ENCODE peak calls at places on chromosome 11, in six cellular contexts. X is HepG2, G is adrenal gland, A is A549, F is MM.1S, Q is right atrium auricular region. Y is an unnamed sample.

GRCh38 chr11:83467841-83468240 is 181.7 kb upstream of the CCDC90B start:
- DNase-seq in X (no peak), G (no peak), A (no peak), F (no peak), Q (no peak), Y (no peak)

GRCh38 chr11:60589611-60590010 is 74.4 kb downstream of the MS4A13 start:
- DNase-seq in X (no peak), G (no peak), A (no peak), F (no peak), Q (no peak), Y (no peak)

GRCh38 chr11:94049351-94049750 is 28.2 kb downstream of the HEPHL1 start:
- DNase-seq in X (no peak), G (no peak), A (no peak), F (no peak), Q (no peak), Y (no peak)

GRCh38 chr11:102389253-102389652 is 42.2 kb downstream of the BIRC2 start:
- DNase-seq in X (no peak), G (no peak), A (no peak), F (no peak), Q (no peak), Y (no peak)

GRCh38 chr11:129703846-129704245 is 111.8 kb upstream of the TMEM45B start:
- DNase-seq in X (no peak), G (no peak), A (no peak), F (no peak), Q (no peak), Y (no peak)

GRCh38 chr11:112012877-112013276 is 12.3 kb upstream of the DLAT start:
- DNase-seq in X (peak; percentile 8), G (no peak), A (no peak), F (no peak), Q (no peak), Y (no peak)

GRCh38 chr11:86632499-86633269 is 39.7 kb downstream of the ME3 start:
- DNase-seq in X (peak; percentile 28), G (peak; percentile 85), A (peak; percentile 82), F (no peak), Q (no peak), Y (no peak)

GRCh38 chr11:55655096-55655495 is 6.9 kb upstream of the OR4C6 start:
- DNase-seq in X (no peak), G (no peak), A (no peak), F (no peak), Q (no peak), Y (no peak)

GRCh38 chr11:115361025-115361424 is 143.2 kb downstream of the CADM1 start:
- DNase-seq in X (no peak), G (no peak), A (no peak), F (no peak), Q (no peak), Y (no peak)

GRCh38 chr11:93484716-93485115 is 58.5 kb downstream of the SMCO4 start:
- DNase-seq in X (no peak), G (no peak), A (no peak), F (no peak), Q (no peak), Y (peak; percentile 33)

GRCh38 chr11:77748266-77748665 is 72.3 kb downstream of the RSF1 start:
- DNase-seq in X (no peak), G (no peak), A (no peak), F (no peak), Q (no peak), Y (no peak)

GRCh38 chr11:124798991-124799383 is 1.2 kb downstream of the MSANTD2 start:
- DNase-seq in X (no peak), G (no peak), A (peak; percentile 7), F (peak; percentile 42), Q (no peak), Y (no peak)

GRCh38 chr11:120130176-120130980 is 7.5 kb downstream of the TRIM29 start:
- DNase-seq in X (no peak), G (peak; percentile 3), A (no peak), F (no peak), Q (no peak), Y (peak; percentile 2)

GRCh38 chr11:58787903-58788302 is 56.2 kb upstream of the GLYAT start:
- DNase-seq in X (no peak), G (no peak), A (no peak), F (no peak), Q (no peak), Y (no peak)

DNA sequence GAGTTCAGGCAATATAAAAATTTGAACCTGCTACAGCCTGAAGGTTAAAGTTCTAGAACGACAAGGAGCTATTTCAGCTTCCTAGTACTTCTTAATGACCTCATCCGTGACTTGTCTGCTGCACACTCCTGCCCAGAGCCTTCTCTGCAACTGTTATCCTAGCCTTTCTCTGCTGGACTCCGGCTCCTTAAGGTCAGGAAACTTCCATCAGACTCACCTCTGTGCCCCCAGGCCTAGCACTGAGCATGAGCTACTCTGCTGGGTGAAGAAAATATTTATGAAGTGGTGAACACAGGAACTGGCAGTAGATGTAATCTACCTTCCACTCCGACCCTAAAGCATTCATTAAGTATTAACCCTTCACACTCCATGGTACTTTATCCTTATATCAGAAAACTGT is 18.4 kb downstream of the CSNK2A3 start:
- DNase-seq in X (no peak), G (no peak), A (no peak), F (no peak), Q (no peak), Y (no peak)
- H3K9me3 ChIP-seq in X (no peaks in the 10 kb centered on the region), G (no peaks in the 10 kb centered on the region), A (no peaks in the 10 kb centered on the region), F (no peaks in the 10 kb centered on the region), Q (no peaks in the 10 kb centered on the region), Y (no peaks in the 10 kb centered on the region)

GRCh38 chr11:70815485-70815832 is 417.1 kb downstream of the CTTN start:
- DNase-seq in X (no peak), G (no peak), A (no peak), F (no peak), Q (no peak), Y (no peak)
- H3K9me3 ChIP-seq in X (no peaks in the 10 kb centered on the region), G (no peaks in the 10 kb centered on the region), A (no peaks in the 10 kb centered on the region), F (no peaks in the 10 kb centered on the region), Q (no peaks in the 10 kb centered on the region), Y (no peaks in the 10 kb centered on the region)

DNA sequence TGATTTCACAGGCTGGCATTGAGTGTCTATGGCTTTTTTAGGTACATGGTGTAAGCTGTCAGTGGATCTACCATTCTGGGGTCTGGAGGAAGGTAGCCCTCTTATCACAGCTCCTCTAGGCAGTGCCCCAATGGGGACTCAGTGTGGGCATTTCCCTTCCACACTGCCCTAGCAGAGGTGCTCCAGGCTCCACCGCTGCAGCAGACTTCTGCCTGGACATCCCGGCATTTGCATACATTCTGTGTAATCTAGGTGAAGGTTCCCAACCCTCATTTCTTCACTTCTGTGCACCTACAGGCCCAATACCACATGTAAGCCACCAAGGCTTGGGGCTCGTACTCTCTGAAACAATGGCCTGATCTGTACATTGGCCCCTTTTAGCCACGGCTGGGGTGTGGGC is 78.3 kb downstream of the RNF169 start:
- DNase-seq in X (no peak), G (no peak), A (peak; percentile 26), F (no peak), Q (no peak), Y (no peak)
- H3K9me3 ChIP-seq in X (peaks cover 28% of the 10 kb centered on the region), G (peaks cover 9% of the 10 kb centered on the region), A (peaks cover 42% of the 10 kb centered on the region), F (no peaks in the 10 kb centered on the region), Q (no peaks in the 10 kb centered on the region), Y (no peaks in the 10 kb centered on the region)

GRCh38 chr11:134761926-134762247 is 349.8 kb upstream of the B3GAT1 start:
- DNase-seq in X (no peak), G (no peak), A (no peak), F (no peak), Q (peak; percentile 38), Y (no peak)

GRCh38 chr11:134762248-134763029 is 350.4 kb upstream of the B3GAT1 start:
- DNase-seq in X (no peak), G (no peak), A (no peak), F (no peak), Q (peak; percentile 23), Y (no peak)

GRCh38 chr11:134764367-134764766 is 352.3 kb upstream of the B3GAT1 start:
- DNase-seq in X (no peak), G (no peak), A (no peak), F (no peak), Q (peak; percentile 30), Y (no peak)

GRCh38 chr11:134761361-134761760 is 349.3 kb upstream of the B3GAT1 start:
- DNase-seq in X (no peak), G (no peak), A (no peak), F (no peak), Q (peak; percentile 36), Y (no peak)

GRCh38 chr11:134763030-134763388 is 351.0 kb upstream of the B3GAT1 start:
- DNase-seq in X (no peak), G (no peak), A (no peak), F (no peak), Q (peak; percentile 36), Y (no peak)
- H3K9me3 ChIP-seq in X (no peaks in the 10 kb centered on the region), G (peaks cover 2% of the 10 kb centered on the region), A (no peaks in the 10 kb centered on the region), F (no peaks in the 10 kb centered on the region), Q (peaks cover under 1% of the 10 kb centered on the region), Y (no peaks in the 10 kb centered on the region)

GRCh38 chr11:63791495-63792167 is 21.6 kb upstream of the SPINDOC start:
- DNase-seq in X (no peak), G (no peak), A (no peak), F (no peak), Q (no peak), Y (no peak)
- H3K9me3 ChIP-seq in X (peaks cover 12% of the 10 kb centered on the region), G (no peaks in the 10 kb centered on the region), A (peaks cover 16% of the 10 kb centered on the region), F (no peaks in the 10 kb centered on the region), Q (no peaks in the 10 kb centered on the region), Y (no peaks in the 10 kb centered on the region)

DNA sequence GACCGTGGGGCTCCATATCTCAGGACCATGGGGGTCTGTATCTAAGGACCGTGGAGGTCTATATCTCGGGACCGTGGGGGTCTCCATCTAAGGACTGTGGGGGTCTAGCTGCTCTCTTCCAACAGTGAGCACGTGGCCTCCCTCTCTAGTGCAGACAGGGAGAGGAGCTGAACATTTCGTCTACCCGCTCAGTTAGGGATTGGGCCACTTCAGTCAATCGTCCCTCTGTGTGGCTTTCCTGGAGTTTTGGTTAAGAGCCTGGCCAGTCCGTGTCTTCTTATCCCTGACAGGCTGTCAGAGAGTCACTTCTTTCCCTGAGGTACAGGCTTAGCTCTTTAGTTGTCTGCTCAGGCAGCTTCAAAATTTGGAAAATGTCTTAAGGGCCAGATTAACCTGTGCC is 3.1 kb downstream of the KRTAP5-1 start:
- DNase-seq in X (no peak), G (no peak), A (no peak), F (no peak), Q (no peak), Y (no peak)
- H3K9me3 ChIP-seq in X (peaks cover 8% of the 10 kb centered on the region), G (no peaks in the 10 kb centered on the region), A (peaks cover 17% of the 10 kb centered on the region), F (no peaks in the 10 kb centered on the region), Q (no peaks in the 10 kb centered on the region), Y (no peaks in the 10 kb centered on the region)

DNA sequence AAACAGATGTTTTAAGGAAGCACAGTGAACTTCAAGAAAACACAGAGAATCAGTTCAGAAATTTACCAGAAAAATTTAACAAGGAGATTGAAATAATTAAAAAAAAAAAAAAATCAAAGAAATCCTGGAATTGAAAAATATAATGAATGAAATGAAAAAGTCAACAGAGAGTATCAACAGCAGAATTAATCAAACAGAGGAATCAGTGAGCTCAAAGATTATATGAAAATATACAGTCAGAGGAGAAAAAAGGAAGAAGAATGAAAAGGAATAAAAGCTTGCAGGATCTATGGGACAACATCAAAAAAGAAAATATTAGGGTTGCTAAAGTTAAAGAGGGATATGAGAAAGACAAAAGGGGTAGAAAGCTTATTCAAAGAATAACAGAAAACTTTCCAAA is 82.3 kb downstream of the XRRA1 start:
- DNase-seq in X (no peak), G (no peak), A (no peak), F (no peak), Q (no peak), Y (no peak)
- H3K9me3 ChIP-seq in X (peaks cover 49% of the 10 kb centered on the region), G (peaks cover 50% of the 10 kb centered on the region), A (peaks cover 45% of the 10 kb centered on the region), F (no peaks in the 10 kb centered on the region), Q (peaks cover 34% of the 10 kb centered on the region), Y (peaks cover 3% of the 10 kb centered on the region)

DNA sequence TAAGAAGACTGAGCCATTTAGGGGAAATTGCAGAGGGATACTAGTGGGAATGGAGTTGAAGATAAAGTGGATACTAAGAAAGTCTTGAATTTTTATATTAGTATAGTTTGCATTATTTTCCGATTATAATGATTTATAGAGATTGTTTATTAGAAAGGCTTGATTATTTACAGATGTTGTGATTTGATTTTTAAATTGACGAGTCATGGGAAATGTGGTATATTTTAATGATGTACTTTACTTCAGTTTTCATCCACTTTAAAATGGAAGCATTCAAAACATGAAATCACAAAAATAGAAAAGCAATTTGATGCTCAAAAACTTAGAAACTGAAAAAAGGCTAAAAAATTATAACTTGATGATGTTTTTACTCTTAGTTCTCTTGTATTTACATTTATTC is 21.2 kb downstream of the USP47 start:
- DNase-seq in X (no peak), G (no peak), A (no peak), F (no peak), Q (no peak), Y (no peak)
- H3K9me3 ChIP-seq in X (no peaks in the 10 kb centered on the region), G (no peaks in the 10 kb centered on the region), A (peaks cover 14% of the 10 kb centered on the region), F (no peaks in the 10 kb centered on the region), Q (no peaks in the 10 kb centered on the region), Y (peaks cover 4% of the 10 kb centered on the region)

Y was measured in body of pancreas.